ENCODE peak calls at places on chromosome 2, in eight cellular contexts. R is activated CD4-positive, alpha-beta memory T cell treated with anti-CD3 and anti-CD28 coated beads, Interleukin-2, amount 10 ng/mL, durations not matched to agents 7 days and 5 days; Z is NCI-H774; X is lower leg skin; I is A172; N is activated naive CD4-positive, alpha-beta T cell treated with anti-CD3 and anti-CD28 coated beads, Interleukin-2, amount 50 U/mL, for 72 hours; C is stimulated activated CD8-positive, alpha-beta memory T cell treated with anti-CD3 and anti-CD28 coated beads, Interleukin-4, amount 100 ng/mL, for 4 hours; L is IMR-90. M is an unnamed sample.

GRCh38 chr2:46259782-46260178 is 37.4 kb upstream of the EPAS1 start:
- DNase-seq in R (no peak), Z (no peak), X (no peak), I (no peak), N (no peak), C (no peak), L (no peak), M (no peak)

GRCh38 chr2:195461010-195461409 is 196.0 kb upstream of the SLC39A10 start:
- DNase-seq in R (no peak), Z (no peak), X (no peak), I (no peak), N (no peak), C (no peak), L (no peak), M (no peak)

GRCh38 chr2:55888941-55889340 is 34.6 kb downstream of the EFEMP1 start:
- DNase-seq in R (no peak), Z (no peak), X (no peak), I (no peak), N (no peak), C (no peak), L (peak), M (no peak)

GRCh38 chr2:141329949-141330348 is 800.9 kb downstream of the LRP1B start:
- DNase-seq in R (no peak), Z (no peak), X (no peak), I (no peak), N (no peak), C (no peak), L (peak), M (no peak)

GRCh38 chr2:212265777-212266176 is 272.8 kb downstream of the ERBB4 start:
- DNase-seq in R (no peak), Z (no peak), X (no peak), I (no peak), N (no peak), C (no peak), L (no peak), M (no peak)

GRCh38 chr2:46058140-46058539 is 239.1 kb upstream of the EPAS1 start:
- DNase-seq in R (no peak), Z (no peak), X (no peak), I (no peak), N (no peak), C (no peak), L (no peak), M (no peak)

GRCh38 chr2:189526936-189527654 is 53.5 kb downstream of the SLC40A1 start:
- DNase-seq in R (no peak), Z (no peak), X (peak), I (no peak), N (no peak), C (no peak), L (no peak), M (no peak)

GRCh38 chr2:117917223-117917917 is 96.5 kb downstream of the CCDC93 start:
- DNase-seq in R (no peak), Z (no peak), X (no peak), I (no peak), N (no peak), C (no peak), L (peak), M (no peak)

GRCh38 chr2:235734700-235735205 is 240.9 kb downstream of the AGAP1 start:
- DNase-seq in R (no peak), Z (no peak), X (no peak), I (no peak), N (no peak), C (no peak), L (no peak), M (no peak)

GRCh38 chr2:152189622-152190495 is 14.3 kb upstream of the STAM2 start:
- DNase-seq in R (no peak), Z (peak), X (no peak), I (peak), N (no peak), C (no peak), L (peak), M (no peak)

GRCh38 chr2:27308359-27308875 is at the start of gene UCN:
- DNase-seq in R (no peak), Z (no peak), X (no peak), I (no peak), N (no peak), C (no peak), L (peak), M (peak)

GRCh38 chr2:53087282-53087882 is 680.2 kb upstream of the CHAC2 start:
- DNase-seq in R (no peak), Z (no peak), X (no peak), I (peak), N (no peak), C (no peak), L (peak), M (no peak)

GRCh38 chr2:215370116-215370965 is 58.5 kb downstream of the ATIC start:
- DNase-seq in R (no peak), Z (no peak), X (no peak), I (no peak), N (no peak), C (no peak), L (no peak), M (no peak)

GRCh38 chr2:28586864-28587263 is 91.0 kb downstream of the PLB1 start:
- DNase-seq in R (peak), Z (no peak), X (peak), I (no peak), N (peak), C (no peak), L (no peak), M (peak)

GRCh38 chr2:95087379-95087778 is 34.2 kb downstream of the MRPS5 start:
- DNase-seq in R (no peak), Z (no peak), X (no peak), I (no peak), N (no peak), C (no peak), L (no peak), M (no peak)

GRCh38 chr2:194545978-194546377 is 1111.0 kb upstream of the SLC39A10 start:
- DNase-seq in R (no peak), Z (no peak), X (no peak), I (peak), N (no peak), C (no peak), L (no peak), M (no peak)

GRCh38 chr2:9484533-9484932 is 10.2 kb downstream of the IAH1 start:
- DNase-seq in R (no peak), Z (no peak), X (no peak), I (no peak), N (no peak), C (no peak), L (peak), M (no peak)

GRCh38 chr2:90069290-90069894 is 1377.9 kb downstream of the RPIA start:
- DNase-seq in R (peak), Z (no peak), X (no peak), I (no peak), N (peak), C (no peak), L (no peak), M (peak)

GRCh38 chr2:10166489-10167295 is 44.2 kb downstream of the RRM2 start:
- DNase-seq in R (no peak), Z (peak), X (no peak), I (no peak), N (no peak), C (no peak), L (no peak), M (no peak)

GRCh38 chr2:181114021-181114420 is 133.6 kb downstream of the UBE2E3 start:
- DNase-seq in R (no peak), Z (no peak), X (no peak), I (no peak), N (no peak), C (no peak), L (no peak), M (no peak)

GRCh38 chr2:222976521-222977076 is 75.4 kb upstream of the KCNE4 start:
- DNase-seq in R (no peak), Z (no peak), X (no peak), I (no peak), N (no peak), C (no peak), L (no peak), M (no peak)

GRCh38 chr2:149885946-149886345 is 298.4 kb upstream of the MMADHC start:
- DNase-seq in R (no peak), Z (no peak), X (no peak), I (no peak), N (no peak), C (no peak), L (no peak), M (no peak)

GRCh38 chr2:232928564-232929302 is 58.7 kb downstream of the SNORC start:
- DNase-seq in R (no peak), Z (no peak), X (no peak), I (no peak), N (no peak), C (no peak), L (no peak), M (no peak)

GRCh38 chr2:210252699-210253606 is 27.7 kb upstream of the ACADL start:
- DNase-seq in R (no peak), Z (no peak), X (no peak), I (no peak), N (no peak), C (no peak), L (no peak), M (no peak)

GRCh38 chr2:45024600-45025291 is 15.5 kb upstream of the SIX2 start:
- DNase-seq in R (no peak), Z (no peak), X (no peak), I (peak), N (no peak), C (no peak), L (peak), M (peak)

GRCh38 chr2:133489641-133490411 is 78.4 kb downstream of the NCKAP5 start:
- DNase-seq in R (no peak), Z (no peak), X (peak), I (no peak), N (no peak), C (no peak), L (peak), M (no peak)

GRCh38 chr2:220783651-220784050 is 788.5 kb downstream of the EPHA4 start:
- DNase-seq in R (no peak), Z (peak), X (no peak), I (peak), N (no peak), C (no peak), L (no peak), M (no peak)

GRCh38 chr2:235461763-235462414 is 32.0 kb upstream of the AGAP1 start:
- DNase-seq in R (no peak), Z (no peak), X (peak), I (no peak), N (no peak), C (no peak), L (no peak), M (no peak)

GRCh38 chr2:31523871-31524492 is 56.8 kb downstream of the SRD5A2 start:
- DNase-seq in R (peak), Z (peak), X (no peak), I (peak), N (peak), C (peak), L (peak), M (no peak)

GRCh38 chr2:189549440-189549832 is 31.1 kb downstream of the SLC40A1 start:
- DNase-seq in R (no peak), Z (no peak), X (no peak), I (no peak), N (no peak), C (no peak), L (peak), M (no peak)

GRCh38 chr2:134153481-134153880 is 100.4 kb upstream of the MGAT5 start:
- DNase-seq in R (no peak), Z (no peak), X (no peak), I (no peak), N (no peak), C (no peak), L (no peak), M (no peak)

GRCh38 chr2:588041-588645 is 89.1 kb downstream of the TMEM18 start:
- DNase-seq in R (no peak), Z (no peak), X (peak), I (no peak), N (no peak), C (no peak), L (no peak), M (no peak)

GRCh38 chr2:201073071-201073470 is 1.3 kb downstream of the NDUFB3 start:
- DNase-seq in R (no peak), Z (no peak), X (no peak), I (no peak), N (no peak), C (no peak), L (no peak), M (no peak)

GRCh38 chr2:68188831-68189230 is 31.1 kb downstream of the PNO1 start:
- DNase-seq in R (no peak), Z (no peak), X (no peak), I (no peak), N (no peak), C (no peak), L (no peak), M (no peak)

GRCh38 chr2:127096280-127096679 is 10.7 kb downstream of the BIN1 start:
- DNase-seq in R (no peak), Z (no peak), X (no peak), I (no peak), N (no peak), C (no peak), L (no peak), M (no peak)

GRCh38 chr2:9820020-9820973 is 23.0 kb upstream of the TAF1B start:
- DNase-seq in R (no peak), Z (no peak), X (peak), I (peak), N (no peak), C (no peak), L (peak), M (no peak)

GRCh38 chr2:98912221-98912851 is 23.7 kb downstream of the CRACDL start:
- DNase-seq in R (peak), Z (peak), X (peak), I (peak), N (no peak), C (no peak), L (peak), M (peak)

GRCh38 chr2:118833716-118834439 is 13.6 kb downstream of the EN1 start:
- DNase-seq in R (no peak), Z (no peak), X (peak), I (no peak), N (no peak), C (no peak), L (no peak), M (no peak)